ENCODE peak calls at places on chromosomes 4 and X, in six cellular contexts. M, J, Z, N, W and D are unnamed samples.

GRCh38 chr4:16777726-16778125 is 120.7 kb downstream of the LDB2 start:
- DNase-seq in M (no peak), J (no peak), Z (no peak), N (no peak), W (no peak), D (no peak)

GRCh38 chrX:133531012-133531411 is 115.7 kb upstream of the GPC4 start:
- DNase-seq in M (no peak), J (no peak), Z (no peak), N (no peak), W (no peak), D (no peak)

GRCh38 chr4:86898562-86898961 is 6.3 kb upstream of the C4orf36 start:
- DNase-seq in M (peak; percentile 47), J (no peak), Z (no peak), N (no peak), W (no peak), D (no peak)

GRCh38 chr4:77629885-77630284 is 24.3 kb downstream of the CXCL13 start:
- DNase-seq in M (no peak), J (peak; percentile 28), Z (no peak), N (no peak), W (no peak), D (no peak)

GRCh38 chr4:5772528-5773270 is 61.7 kb downstream of the EVC start:
- DNase-seq in M (no peak), J (no peak), Z (no peak), N (no peak), W (no peak), D (no peak)

GRCh38 chr4:87574996-87575395 is 33.3 kb upstream of the DSPP start:
- DNase-seq in M (peak; percentile 83), J (no peak), Z (no peak), N (no peak), W (no peak), D (no peak)

GRCh38 chr4:64882311-64883086 is 473.2 kb upstream of the TECRL start:
- DNase-seq in M (no peak), J (no peak), Z (no peak), N (no peak), W (no peak), D (no peak)

GRCh38 chr4:57172065-57172464 is 61.9 kb upstream of the IGFBP7 start:
- DNase-seq in M (no peak), J (no peak), Z (no peak), N (no peak), W (no peak), D (no peak)

GRCh38 chr4:185117300-185117934 is 25.6 kb upstream of the SLC25A4 start:
- DNase-seq in M (no peak), J (no peak), Z (no peak), N (no peak), W (no peak), D (no peak)

GRCh38 chrX:96764864-96765263 is 80.2 kb downstream of the DIAPH2 start:
- DNase-seq in M (no peak), J (no peak), Z (no peak), N (no peak), W (no peak), D (no peak)

GRCh38 chrX:47560179-47560830 is 700 bp upstream of the ARAF start:
- DNase-seq in M (no peak), J (no peak), Z (no peak), N (no peak), W (no peak), D (no peak)

GRCh38 chr4:98566491-98567008 is 91.9 kb downstream of the TSPAN5 start:
- DNase-seq in M (peak; percentile 40), J (no peak), Z (no peak), N (no peak), W (no peak), D (no peak)

GRCh38 chr4:6338951-6339817 is 69.5 kb downstream of the WFS1 start:
- DNase-seq in M (no peak), J (no peak), Z (no peak), N (no peak), W (no peak), D (no peak)

GRCh38 chrX:78886550-78886949 is 58.6 kb upstream of the P2RY10 start:
- DNase-seq in M (peak; percentile 1), J (peak; percentile 12), Z (no peak), N (no peak), W (no peak), D (no peak)

GRCh38 chrX:41514179-41514578 is 67.0 kb downstream of the NYX start:
- DNase-seq in M (no peak), J (no peak), Z (no peak), N (no peak), W (no peak), D (no peak)

GRCh38 chrX:20063153-20063552 is 53.6 kb downstream of the MAP7D2 start:
- DNase-seq in M (no peak), J (no peak), Z (no peak), N (no peak), W (no peak), D (no peak)

GRCh38 chr4:46123872-46124755 is at the start of gene GABRG1:
- DNase-seq in M (no peak), J (no peak), Z (no peak), N (no peak), W (no peak), D (no peak)

GRCh38 chr4:105116616-105117319 is 29.9 kb upstream of the TET2 start:
- DNase-seq in M (no peak), J (no peak), Z (no peak), N (no peak), W (no peak), D (no peak)

GRCh38 chrX:31653395-31653794 is 581.6 kb upstream of the FTHL17 start:
- DNase-seq in M (no peak), J (no peak), Z (no peak), N (no peak), W (no peak), D (no peak)

GRCh38 chr4:152073738-152074137 is 312.9 kb upstream of the GATB start:
- DNase-seq in M (peak; percentile 58), J (no peak), Z (no peak), N (no peak), W (no peak), D (no peak)

GRCh38 chr4:120921456-120922389 is 803 bp downstream of the PRDM5 start:
- DNase-seq in M (peak; percentile 62), J (no peak), Z (no peak), N (no peak), W (peak; percentile 46), D (no peak)

GRCh38 chrX:70033348-70033747 is 16.4 kb downstream of the AWAT2 start:
- DNase-seq in M (peak; percentile 46), J (peak; percentile 53), Z (no peak), N (no peak), W (peak; percentile 36), D (no peak)

GRCh38 chrX:45788315-45788714 is 587.6 kb upstream of the DIPK2B start:
- DNase-seq in M (peak; percentile 87), J (no peak), Z (no peak), N (no peak), W (no peak), D (no peak)

GRCh38 chr4:179626687-179627086 is 2184.4 kb upstream of the AGA start:
- DNase-seq in M (no peak), J (no peak), Z (no peak), N (no peak), W (no peak), D (no peak)

GRCh38 chrX:82134378-82134777 is 932.5 kb downstream of the SH3BGRL start:
- DNase-seq in M (no peak), J (no peak), Z (no peak), N (no peak), W (no peak), D (no peak)

GRCh38 chrX:20116087-20116574 is 576 bp downstream of the MAP7D2 start:
- DNase-seq in M (no peak), J (no peak), Z (no peak), N (no peak), W (no peak), D (no peak)